ENCODE peak calls at places on chromosomes 11 and 22, in nine cellular contexts. C, O, N, L, S, R, M, U and Q are unnamed samples.
A peak's percentile ranks its signal among the peaks of the same experiment; 100 is the strongest.

GRCh38 chr22:20084547-20085413 is 4.7 kb downstream of the DGCR8 start:
- DNase-seq in C (peak; percentile 74), O (no peak), N (no peak), L (peak; percentile 14), S (no peak), R (no peak), M (no peak), U (no peak), Q (no peak)

GRCh38 chr22:33487041-33487716 is 429.0 kb upstream of the SYN3 start:
- DNase-seq in C (no peak), O (no peak), N (no peak), L (no peak), S (no peak), R (no peak), M (no peak), U (no peak), Q (no peak)

GRCh38 chr11:776459-777287 is 614 bp downstream of the GATD1 start:
- DNase-seq in C (peak; percentile 88), O (no peak), N (no peak), L (peak; percentile 35), S (no peak), R (peak; percentile 45), M (no peak), U (no peak), Q (no peak)

GRCh38 chr22:31274017-31274416 is 18.3 kb downstream of the PIK3IP1 start:
- DNase-seq in C (no peak), O (no peak), N (no peak), L (no peak), S (no peak), R (no peak), M (no peak), U (no peak), Q (no peak)

GRCh38 chr11:65423516-65424199 is 1.1 kb downstream of the NEAT1 start:
- DNase-seq in C (peak; percentile 84), O (no peak), N (peak; percentile 32), L (no peak), S (peak; percentile 54), R (no peak), M (peak; percentile 63), U (no peak), Q (no peak)

GRCh38 chr11:110367571-110367970 is 62.2 kb upstream of the FDX1 start:
- DNase-seq in C (no peak), O (no peak), N (no peak), L (peak; percentile 0), S (no peak), R (no peak), M (no peak), U (no peak), Q (no peak)

GRCh38 chr11:44319170-44319551 is 9.2 kb upstream of the ALX4 start:
- DNase-seq in C (peak; percentile 53), O (no peak), N (no peak), L (no peak), S (no peak), R (no peak), M (no peak), U (no peak), Q (no peak)

GRCh38 chr22:31085928-31086327 is 4.8 kb downstream of the SMTN start:
- DNase-seq in C (no peak), O (no peak), N (no peak), L (no peak), S (no peak), R (no peak), M (no peak), U (no peak), Q (no peak)

GRCh38 chr22:27251563-27251962 is 550.0 kb downstream of the MN1 start:
- DNase-seq in C (no peak), O (no peak), N (no peak), L (no peak), S (no peak), R (no peak), M (no peak), U (no peak), Q (no peak)

GRCh38 chr11:60925685-60926267 is 1.5 kb downstream of the TMEM132A start:
- DNase-seq in C (peak; percentile 70), O (no peak), N (peak; percentile 89), L (no peak), S (peak; percentile 29), R (peak; percentile 76), M (no peak), U (no peak), Q (no peak)

GRCh38 chr11:67404515-67405195 is 772 bp downstream of the TBC1D10C start:
- DNase-seq in C (peak; percentile 89), O (no peak), N (no peak), L (no peak), S (no peak), R (no peak), M (no peak), U (no peak), Q (no peak)

GRCh38 chr11:63768232-63769043 is at the start of gene ZFTA:
- DNase-seq in C (peak; percentile 90), O (peak; percentile 58), N (peak; percentile 37), L (no peak), S (peak; percentile 58), R (peak; percentile 62), M (peak; percentile 81), U (peak; percentile 44), Q (peak; percentile 51)

GRCh38 chr11:122893131-122893530 is 10.6 kb downstream of the JHY start:
- DNase-seq in C (no peak), O (no peak), N (no peak), L (peak; percentile 12), S (no peak), R (no peak), M (no peak), U (no peak), Q (no peak)

GRCh38 chr11:26188559-26188958 is 143.4 kb upstream of the ANO3 start:
- DNase-seq in C (no peak), O (no peak), N (peak; percentile 10), L (no peak), S (no peak), R (no peak), M (no peak), U (no peak), Q (no peak)

GRCh38 chr11:561148-562003 is 606 bp downstream of the RASSF7 start:
- DNase-seq in C (no peak), O (no peak), N (no peak), L (no peak), S (peak; percentile 10), R (peak; percentile 63), M (no peak), U (no peak), Q (peak; percentile 90)

GRCh38 chr11:44542372-44542771 is 23.1 kb upstream of the CD82 start:
- DNase-seq in C (no peak), O (no peak), N (no peak), L (no peak), S (no peak), R (no peak), M (no peak), U (no peak), Q (no peak)

GRCh38 chr22:26558246-26558895 is 31.6 kb downstream of the TPST2 start:
- DNase-seq in C (no peak), O (no peak), N (peak; percentile 46), L (no peak), S (no peak), R (no peak), M (no peak), U (no peak), Q (no peak)

GRCh38 chr11:2465201-2466068 is 20.6 kb downstream of the KCNQ1 start:
- DNase-seq in C (peak; percentile 73), O (no peak), N (no peak), L (no peak), S (no peak), R (no peak), M (no peak), U (no peak), Q (no peak)

GRCh38 chr11:102306817-102307814 is 10.2 kb upstream of the BIRC3 start:
- DNase-seq in C (no peak), O (no peak), N (no peak), L (no peak), S (no peak), R (no peak), M (no peak), U (no peak), Q (no peak)

GRCh38 chr11:57644748-57645715 is 4.7 kb downstream of the YPEL4 start:
- DNase-seq in C (peak; percentile 92), O (peak; percentile 76), N (peak; percentile 67), L (peak; percentile 33), S (peak; percentile 61), R (peak; percentile 73), M (peak; percentile 91), U (peak; percentile 71), Q (peak; percentile 81)

GRCh38 chr11:27806122-27806521 is 105.9 kb upstream of the BDNF start:
- DNase-seq in C (no peak), O (no peak), N (no peak), L (no peak), S (no peak), R (no peak), M (no peak), U (no peak), Q (no peak)

GRCh38 chr22:30308518-30309230 is 18.1 kb downstream of the TBC1D10A start:
- DNase-seq in C (no peak), O (no peak), N (peak; percentile 73), L (no peak), S (peak; percentile 70), R (peak; percentile 79), M (no peak), U (no peak), Q (no peak)

GRCh38 chr11:57427692-57428082 is 766 bp upstream of the SLC43A3 start:
- DNase-seq in C (no peak), O (peak; percentile 29), N (peak; percentile 57), L (no peak), S (peak; percentile 83), R (no peak), M (no peak), U (no peak), Q (peak; percentile 71)

GRCh38 chr22:46070722-46071450 is 79.4 kb upstream of the PPARA start:
- DNase-seq in C (peak; percentile 88), O (peak; percentile 86), N (peak; percentile 54), L (peak; percentile 75), S (no peak), R (peak; percentile 83), M (peak; percentile 72), U (no peak), Q (no peak)

GRCh38 chr11:62266558-62266957 is 3.4 kb upstream of the SCGB2A2 start:
- DNase-seq in C (no peak), O (no peak), N (peak; percentile 6), L (no peak), S (peak; percentile 6), R (peak; percentile 33), M (peak; percentile 18), U (no peak), Q (no peak)

GRCh38 chr11:115905331-115905730 is 401.1 kb upstream of the CADM1 start:
- DNase-seq in C (no peak), O (no peak), N (peak; percentile 67), L (no peak), S (peak; percentile 64), R (no peak), M (no peak), U (no peak), Q (no peak)

GRCh38 chr11:1543606-1544263 is 28.3 kb downstream of the DUSP8 start:
- DNase-seq in C (no peak), O (no peak), N (no peak), L (no peak), S (no peak), R (no peak), M (no peak), U (no peak), Q (no peak)

GRCh38 chr11:46133119-46133518 is 11.9 kb upstream of the PHF21A start:
- DNase-seq in C (no peak), O (no peak), N (no peak), L (no peak), S (no peak), R (no peak), M (no peak), U (no peak), Q (no peak)

GRCh38 chr11:122917311-122917710 is 34.8 kb downstream of the JHY start:
- DNase-seq in C (no peak), O (no peak), N (peak; percentile 32), L (no peak), S (no peak), R (peak; percentile 46), M (no peak), U (no peak), Q (no peak)

GRCh38 chr11:29306527-29306926 is 710.3 kb downstream of the KCNA4 start:
- DNase-seq in C (no peak), O (no peak), N (peak; percentile 94), L (no peak), S (peak; percentile 92), R (peak; percentile 39), M (no peak), U (no peak), Q (no peak)

GRCh38 chr11:2899080-2899783 is 13.7 kb upstream of the CDKN1C start:
- DNase-seq in C (no peak), O (no peak), N (no peak), L (no peak), S (no peak), R (peak; percentile 56), M (no peak), U (no peak), Q (no peak)